ENCODE peak calls at places on chromosomes 6 and 20, in four cellular contexts. H is HepG2, D is HL-60, I is A549. P is an unnamed sample.

GRCh38 chr20:46694484-46694883 is 5.2 kb upstream of the TP53RK start:
- DNase-seq in H (no peak), D (no peak), I (no peak), P (no peak)

GRCh38 chr20:23308024-23308423 is 42.6 kb upstream of the NXT1 start:
- DNase-seq in I (no peak), D (no peak), H (no peak), P (no peak)

GRCh38 chr6:81759782-81760181 is 7.3 kb upstream of the TENT5A start:
- DNase-seq in H (no peak), D (no peak), I (no peak), P (no peak)

GRCh38 chr6:4280031-4280430 is 144.7 kb upstream of the ECI2 start:
- DNase-seq in D (no peak), H (no peak), I (no peak), P (no peak)

GRCh38 chr6:163415620-163416379 is 1.3 kb downstream of the QKI start:
- DNase-seq in I (peak), H (peak), D (no peak), P (no peak)

GRCh38 chr6:116779569-116780164 is 14.1 kb upstream of the FAM162B start:
- DNase-seq in I (peak), H (peak), D (no peak), P (peak)

GRCh38 chr6:43947860-43948259 is 177.8 kb downstream of the VEGFA start:
- DNase-seq in D (no peak), I (no peak), H (no peak), P (no peak)

GRCh38 chr20:8255945-8256632 is 124.0 kb downstream of the PLCB1 start:
- DNase-seq in D (no peak), I (no peak), H (peak), P (no peak)

GRCh38 chr20:33674294-33675126 is at the start of gene NECAB3:
- DNase-seq in D (peak), I (peak), H (peak), P (no peak)

GRCh38 chr6:16331328-16332174 is 93.2 kb downstream of the GMPR start:
- DNase-seq in I (peak), D (peak), H (peak), P (no peak)

GRCh38 chr6:142469220-142469619 is 167.4 kb downstream of the ADGRG6 start:
- DNase-seq in H (no peak), D (no peak), I (no peak), P (no peak)

GRCh38 chr6:26175428-26176181 is 88.4 kb downstream of the HFE start:
- DNase-seq in I (no peak), D (peak), H (peak), P (no peak)

GRCh38 chr6:146961831-146962230 is 242.4 kb upstream of the STXBP5 start:
- DNase-seq in H (no peak), D (no peak), I (no peak), P (no peak)

GRCh38 chr6:45563092-45563491 is 185.4 kb upstream of the SUPT3H start:
- DNase-seq in I (no peak), H (no peak), D (no peak), P (no peak)

GRCh38 chr6:164756142-164756541 is 553.3 kb downstream of the C6orf118 start:
- DNase-seq in D (no peak), H (no peak), I (no peak), P (no peak)

GRCh38 chr6:104601756-104602155 is 258.0 kb downstream of the HACE1 start:
- DNase-seq in D (no peak), I (no peak), H (no peak), P (no peak)

GRCh38 chr6:139376054-139376355 is 1.6 kb upstream of the CITED2 start:
- DNase-seq in D (no peak), I (no peak), H (no peak), P (no peak)

GRCh38 chr6:12890171-12890790 is 173.7 kb downstream of the PHACTR1 start:
- DNase-seq in H (peak), D (no peak), I (no peak), P (no peak)

GRCh38 chr20:50415516-50416268 is 94.5 kb upstream of the PTPN1 start:
- DNase-seq in H (peak), D (no peak), I (peak), P (no peak)

GRCh38 chr20:48738399-48739304 is 89.1 kb downstream of the PREX1 start:
- DNase-seq in I (no peak), D (no peak), H (peak), P (no peak)

GRCh38 chr6:12748815-12749521 is 32.4 kb downstream of the PHACTR1 start:
- DNase-seq in I (no peak), D (no peak), H (no peak), P (no peak)

GRCh38 chr6:27830212-27830664 is 82.0 kb downstream of the OR2B2 start:
- DNase-seq in H (no peak), D (no peak), I (no peak), P (no peak)

GRCh38 chr6:157092736-157093135 is 230.6 kb downstream of the TMEM242 start:
- DNase-seq in D (no peak), H (no peak), I (no peak), P (no peak)

GRCh38 chr20:38338849-38339520 is 7.3 kb upstream of the LBP start:
- DNase-seq in I (no peak), D (no peak), H (no peak), P (no peak)

GRCh38 chr6:157298325-157298724 is 25.0 kb downstream of the TMEM242 start:
- DNase-seq in H (no peak), D (no peak), I (no peak), P (no peak)

GRCh38 chr6:9527679-9528286 is 887.1 kb downstream of the TFAP2A start:
- DNase-seq in H (no peak), D (peak), I (no peak), P (no peak)

GRCh38 chr20:21397341-21398108 is at the start of gene NKX2-4:
- DNase-seq in H (no peak), D (no peak), I (no peak), P (no peak)

GRCh38 chr6:42714098-42714761 is 8.2 kb downstream of the PRPH2 start:
- DNase-seq in H (no peak), D (no peak), I (no peak), P (no peak)

GRCh38 chr20:54128175-54128574 is 45.6 kb downstream of the CYP24A1 start:
- DNase-seq in I (no peak), D (no peak), H (no peak), P (no peak)

GRCh38 chr6:10407018-10407673 is 7.7 kb downstream of the TFAP2A start:
- DNase-seq in H (no peak), D (no peak), I (no peak), P (no peak)

GRCh38 chr6:2764610-2765165 is 505 bp upstream of the WRNIP1 start:
- DNase-seq in D (peak), H (peak), I (peak), P (no peak)

GRCh38 chr20:50172347-50173013 is 18.1 kb upstream of the CEBPB start:
- DNase-seq in D (no peak), I (peak), H (peak), P (no peak)

GRCh38 chr20:25360631-25361286 is 29.9 kb downstream of the ABHD12 start:
- DNase-seq in H (no peak), D (peak), I (no peak), P (no peak)

GRCh38 chr20:25219365-25219764 is 23.9 kb downstream of the ENTPD6 start:
- DNase-seq in D (no peak), I (no peak), H (no peak), P (no peak)

GRCh38 chr6:53793318-53793975 is 1.4 kb upstream of the LRRC1 start:
- DNase-seq in I (peak), H (peak), D (peak), P (peak)

GRCh38 chr20:853406-853996 is 20.0 kb downstream of the FAM110A start:
- DNase-seq in H (no peak), I (no peak), D (no peak), P (no peak)

GRCh38 chr6:78538002-78538401 is 329.3 kb upstream of the IRAK1BP1 start:
- DNase-seq in D (no peak), I (no peak), H (no peak), P (no peak)

GRCh38 chr6:163707385-163708355 is 293.2 kb downstream of the QKI start:
- DNase-seq in I (no peak), H (no peak), D (no peak), P (no peak)

GRCh38 chr6:4956625-4957024 is 47.2 kb downstream of the RPP40 start:
- DNase-seq in D (no peak), H (no peak), I (no peak), P (no peak)

GRCh38 chr20:18718129-18718528 is 95.5 kb upstream of the SCP2D1 start:
- DNase-seq in I (no peak), H (no peak), D (no peak), P (no peak)
- TF ChIP-seq CTCF in I (no peak), H (peak), D (no peak), P (no peak)

DNA sequence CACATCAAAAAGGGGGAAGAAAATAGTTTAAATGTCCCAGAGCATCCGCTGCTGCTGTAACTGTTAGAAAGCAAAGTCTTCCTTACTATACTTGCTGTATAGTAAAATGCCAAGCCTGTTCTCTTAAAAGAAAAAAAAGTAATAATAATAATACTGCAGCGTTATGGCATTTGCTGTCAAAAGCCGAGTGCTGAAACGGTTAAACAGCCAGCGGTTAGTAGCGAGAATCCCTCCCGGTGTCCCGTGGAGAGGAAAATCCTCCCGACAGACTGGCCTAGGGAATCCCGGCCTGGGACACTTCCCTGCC is 19.5 kb upstream of the NFATC2 start:
- DNase-seq in H (no peak), I (peak), D (no peak), P (no peak)
- TF ChIP-seq REST in H (no peak), I (no peak), D (no peak), P (no peak)

GRCh38 chr6:136921521-136921935 is 573 bp upstream of the SLC35D3 start:
- DNase-seq in I (peak), D (no peak), H (no peak), P (no peak)

GRCh38 chr6:136922680-136922996 is 537 bp downstream of the SLC35D3 start:
- DNase-seq in D (no peak), H (no peak), I (peak), P (no peak)

GRCh38 chr6:136923954-136924291 is 1.8 kb downstream of the SLC35D3 start:
- DNase-seq in H (no peak), I (no peak), D (no peak), P (no peak)

GRCh38 chr6:136921936-136922679 is at the start of gene SLC35D3:
- DNase-seq in D (no peak), I (peak), H (no peak), P (no peak)

DNA sequence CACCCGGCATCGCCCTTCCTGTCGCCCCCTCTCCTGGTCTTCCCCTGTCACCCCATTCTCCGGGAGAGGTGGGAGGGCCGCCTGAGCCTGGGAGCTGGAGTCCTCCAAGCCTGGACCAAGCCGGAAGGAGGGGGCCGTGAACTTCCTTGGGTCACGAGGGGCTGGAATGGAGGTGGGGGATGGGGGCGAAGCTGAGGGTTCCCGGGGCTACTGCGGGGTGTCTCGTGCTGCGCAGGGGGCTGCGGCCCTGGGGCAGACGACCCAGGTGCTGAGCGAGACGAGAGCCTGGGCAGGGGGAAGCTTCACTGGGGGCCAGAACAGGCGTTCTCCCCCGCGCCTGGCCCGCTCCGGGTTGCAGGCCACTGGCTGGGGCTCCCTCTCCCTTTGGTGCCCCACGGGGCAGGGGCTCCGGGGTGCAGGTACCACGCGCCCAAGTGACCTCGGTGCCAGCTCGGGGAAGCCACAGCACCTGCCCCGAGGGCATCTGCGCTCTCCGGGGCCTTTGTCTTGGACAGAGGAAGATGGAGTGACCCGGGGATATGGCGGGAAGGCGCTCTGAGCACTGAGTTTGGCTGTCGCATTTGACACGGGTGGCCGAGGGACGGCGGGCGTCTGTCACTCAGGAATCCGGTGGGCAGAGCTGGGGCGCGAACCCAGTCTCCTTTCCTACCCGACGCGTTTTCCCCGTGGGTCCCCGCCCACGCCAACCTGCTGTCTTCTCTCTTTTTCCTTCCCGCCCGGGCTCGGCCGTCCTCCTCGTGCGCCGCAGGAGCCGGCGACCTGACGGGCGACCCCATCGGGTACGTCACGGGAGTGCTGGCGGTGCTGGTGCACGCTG is 1.2 kb downstream of the SLC35D3 start:
- DNase-seq in I (no peak), D (no peak), H (no peak), P (no peak)
- TF ChIP-seq CTCF in I (no peak), D (no peak), H (no peak), P (no peak)

DNA sequence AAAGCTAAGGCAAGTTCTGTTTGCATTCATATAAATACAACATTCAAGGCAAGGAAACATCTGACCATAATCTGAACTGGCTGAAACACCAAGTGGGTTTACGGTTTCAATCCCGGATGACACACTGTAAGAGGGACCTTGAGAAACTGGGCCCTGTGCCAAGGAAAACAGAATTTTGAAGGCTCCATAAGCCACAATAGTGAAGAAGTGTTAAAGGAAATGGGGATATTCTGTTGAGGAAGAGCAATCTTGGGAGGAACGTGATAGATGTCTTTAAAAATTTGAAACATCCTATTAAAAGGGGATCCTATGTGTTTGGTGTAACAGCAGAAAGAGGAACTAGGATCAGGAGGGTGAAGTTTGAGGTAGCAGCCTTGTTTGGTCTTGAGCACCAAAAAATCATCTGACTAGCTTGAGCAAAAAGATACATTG is 82.4 kb upstream of the TAB2 start:
- DNase-seq in I (peak), H (peak), D (no peak), P (no peak)
- TF ChIP-seq REST in I (no peak), H (no peak), D (no peak), P (no peak)

GRCh38 chr20:56554869-56555268 is 21.8 kb downstream of the FAM209B start:
- DNase-seq in H (peak), D (peak), I (peak), P (peak)
- TF ChIP-seq CTCF in H (no peak), D (no peak), I (no peak), P (no peak)